ENCODE peak calls at places on chromosomes 11 and 22, in five cellular contexts. I is left ventricle myocardium inferior; L is adrenal gland; Y is AG04450; Q is CD8-positive, alpha-beta T cell. P is an unnamed sample.

GRCh38 chr11:64643258-64643881 is 52.4 kb downstream of the SLC22A12 start:
- DNase-seq in L (no peak), I (no peak), Q (no peak), Y (no peak), P (no peak)

GRCh38 chr11:46759196-46759595 is 40.2 kb downstream of the F2 start:
- DNase-seq in I (no peak), L (no peak), Q (no peak), Y (no peak), P (no peak)

GRCh38 chr11:31325162-31325561 is 44.4 kb downstream of the DCDC1 start:
- DNase-seq in L (no peak), I (no peak), Y (no peak), Q (no peak), P (no peak)

GRCh38 chr11:64357904-64358535 is 942 bp upstream of the RPS6KA4 start:
- DNase-seq in Y (no peak), I (no peak), Q (peak; percentile 70), L (no peak), P (peak; percentile 35)

GRCh38 chr11:61756452-61757212 is 4.2 kb downstream of the MYRF start:
- DNase-seq in Y (no peak), Q (peak; percentile 65), L (no peak), I (no peak), P (no peak)

GRCh38 chr22:19545935-19546207 is 21.7 kb upstream of the CLDN5 start:
- DNase-seq in Q (no peak), L (no peak), Y (no peak), I (no peak), P (no peak)

GRCh38 chr22:16925407-16925966 is 82.5 kb downstream of the GAB4 start:
- DNase-seq in I (no peak), Y (no peak), L (no peak), Q (no peak), P (no peak)

GRCh38 chr11:17852246-17852645 is 117.7 kb downstream of the KCNC1 start:
- DNase-seq in Y (no peak), I (no peak), L (no peak), Q (no peak), P (no peak)

GRCh38 chr11:10735532-10736465 is 15.2 kb upstream of the CTR9 start:
- DNase-seq in I (peak; percentile 94), Y (peak; percentile 96), Q (peak; percentile 91), L (peak; percentile 98), P (peak; percentile 78)

GRCh38 chr22:49502126-49502826 is 325.4 kb downstream of the BRD1 start:
- DNase-seq in Y (no peak), L (peak; percentile 27), Q (no peak), I (no peak), P (no peak)

GRCh38 chr11:131351848-131352247 is 18.6 kb upstream of the NTM start:
- DNase-seq in L (no peak), Q (no peak), I (no peak), Y (no peak), P (no peak)

GRCh38 chr11:70251583-70252285 is 18.8 kb upstream of the PPFIA1 start:
- DNase-seq in Q (no peak), L (no peak), Y (no peak), I (no peak), P (no peak)

GRCh38 chr11:57325735-57326048 is 940 bp upstream of the TNKS1BP1 start:
- DNase-seq in Y (no peak), L (peak; percentile 92), I (peak; percentile 57), Q (no peak), P (no peak)

GRCh38 chr11:22337571-22338464 is at the start of gene SLC17A6:
- DNase-seq in L (no peak), Q (no peak), I (no peak), Y (no peak), P (no peak)

GRCh38 chr11:72441647-72442267 is 7.4 kb upstream of the CLPB start:
- DNase-seq in L (no peak), Y (no peak), I (no peak), Q (no peak), P (no peak)

GRCh38 chr11:34303028-34303427 is 54.8 kb downstream of the ABTB2 start:
- DNase-seq in I (no peak), Q (no peak), Y (no peak), L (no peak), P (no peak)

GRCh38 chr11:107123022-107123421 is 104.7 kb upstream of the GUCY1A2 start:
- DNase-seq in L (no peak), I (no peak), Q (no peak), Y (no peak), P (no peak)

GRCh38 chr11:44258190-44258489 is 51.8 kb downstream of the ALX4 start:
- DNase-seq in Y (no peak), L (no peak), Q (no peak), I (no peak), P (no peak)

GRCh38 chr11:33835143-33835878 is 56.6 kb downstream of the LMO2 start:
- DNase-seq in Y (peak; percentile 13), I (no peak), L (no peak), Q (no peak), P (no peak)

GRCh38 chr22:41397143-41397811 is 15.5 kb downstream of the TEF start:
- DNase-seq in L (no peak), Y (no peak), Q (no peak), I (no peak), P (no peak)

GRCh38 chr22:27327981-27328721 is 473.4 kb downstream of the MN1 start:
- DNase-seq in Y (no peak), Q (no peak), L (no peak), I (no peak), P (no peak)

GRCh38 chr22:46946383-46946965 is 184.0 kb downstream of the TBC1D22A start:
- DNase-seq in L (peak; percentile 30), I (no peak), Y (no peak), Q (no peak), P (no peak)

GRCh38 chr11:62012451-62013265 is 45.2 kb upstream of the FTH1 start:
- DNase-seq in Q (no peak), L (peak; percentile 65), I (no peak), Y (no peak), P (no peak)

GRCh38 chr11:66489636-66490035 is 9.4 kb downstream of the DPP3 start:
- DNase-seq in Q (no peak), L (no peak), Y (no peak), I (no peak), P (no peak)

GRCh38 chr22:29144786-29145160 is 60.9 kb upstream of the EMID1 start:
- DNase-seq in Y (no peak), Q (no peak), L (peak; percentile 41), I (no peak), P (no peak)

GRCh38 chr11:77487790-77488189 is 13.9 kb upstream of the PAK1 start:
- DNase-seq in I (no peak), L (no peak), Y (no peak), Q (no peak), P (no peak)

GRCh38 chr22:22940961-22941605 is 53.5 kb downstream of the IGLL5 start:
- DNase-seq in L (no peak), Y (no peak), I (no peak), Q (peak; percentile 37), P (no peak)

GRCh38 chr11:1761110-1761856 is 2.4 kb downstream of the CTSD start:
- DNase-seq in Y (no peak), I (no peak), L (peak; percentile 61), Q (no peak), P (no peak)

GRCh38 chr22:18121436-18122253 is 11.0 kb downstream of the TUBA8 start:
- DNase-seq in Y (no peak), I (no peak), L (no peak), Q (no peak), P (no peak)
- TF ChIP-seq CTCF in Y (peak; percentile 24), I (no peak), L (no peak), Q (no peak), P (no peak)

GRCh38 chr11:128756469-128756868 is 62.6 kb downstream of the FLI1 start:
- DNase-seq in I (no peak), Y (no peak), L (no peak), Q (no peak), P (no peak)
- H3K27ac ChIP-seq in I (no peak overlapping the region), Y (no peak overlapping the region), L (no peak overlapping the region), Q (no peak overlapping the region), P (no peak overlapping the region)

GRCh38 chr11:27837895-27838563 is 137.8 kb upstream of the BDNF start:
- DNase-seq in Y (no peak), L (no peak), Q (no peak), I (no peak), P (no peak)

GRCh38 chr11:27838674-27839073 is 138.4 kb upstream of the BDNF start:
- DNase-seq in L (no peak), I (no peak), Q (no peak), Y (no peak), P (no peak)

GRCh38 chr11:27842290-27842689 is 142.0 kb upstream of the BDNF start:
- DNase-seq in Y (no peak), I (no peak), L (no peak), Q (no peak), P (no peak)

GRCh38 chr11:27839226-27839913 is 139.1 kb upstream of the BDNF start:
- DNase-seq in Y (no peak), L (no peak), Q (no peak), I (no peak), P (no peak)
- H3K27me3 ChIP-seq in Y (no peaks in the 10 kb centered on the region), L (no peaks in the 10 kb centered on the region), Q (no peaks in the 10 kb centered on the region), I (peaks cover 20% of the 10 kb centered on the region), P (no peaks in the 10 kb centered on the region)

GRCh38 chr11:116547571-116547970 is 225.2 kb downstream of the BUD13 start:
- DNase-seq in I (no peak), Q (no peak), L (no peak), Y (no peak), P (no peak)
- TF ChIP-seq CTCF in I (no peak), Q (no peak), L (no peak), Y (no peak), P (no peak)

DNA sequence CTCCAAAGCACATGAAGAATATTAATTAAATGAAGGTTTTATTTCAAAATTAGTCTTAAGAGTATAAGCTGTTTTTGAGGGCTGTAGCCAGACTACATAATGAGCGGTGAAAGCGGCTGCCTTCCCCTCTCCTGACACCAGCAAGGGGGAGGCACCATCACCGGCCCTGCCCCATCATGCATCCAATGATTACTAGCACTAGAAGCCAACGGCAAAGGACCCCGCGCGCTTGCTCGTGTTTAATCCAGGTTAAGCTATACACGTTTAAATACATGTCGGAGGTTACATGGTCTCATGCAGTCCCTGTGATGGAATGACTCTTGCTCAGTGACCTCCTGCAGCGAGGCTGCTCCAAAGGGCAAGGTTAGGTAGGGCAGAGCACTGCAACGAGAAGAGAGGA is 50.3 kb downstream of the FEZ1 start:
- DNase-seq in Y (no peak), I (no peak), Q (no peak), L (no peak), P (no peak)
- H3K27ac ChIP-seq in Y (no peak overlapping the region), I (no peak overlapping the region), Q (no peak overlapping the region), L (no peak overlapping the region), P (no peak overlapping the region)

GRCh38 chr11:115499241-115499799 is 4.9 kb downstream of the CADM1 start:
- DNase-seq in Y (no peak), L (peak; percentile 69), Q (no peak), I (no peak), P (no peak)
- H3K27me3 ChIP-seq in Y (no peaks in the 10 kb centered on the region), L (no peaks in the 10 kb centered on the region), Q (peaks cover 18% of the 10 kb centered on the region), I (peaks cover 61% of the 10 kb centered on the region), P (peaks cover 67% of the 10 kb centered on the region)

P was measured in CD4-positive, alpha-beta T cell.